ENCODE peak calls at places on chromosomes 3 and 15, in seven cellular contexts. L, E, O, T, N, K and I are unnamed samples. For H3K4me1, the result is how much of the 10 kb centered on the place peaks cover.

GRCh38 chr3:134666466-134666865 is 15.6 kb upstream of the KY start:
- DNase-seq in K (peak), L (no peak), T (no peak), E (no peak), O (no peak), N (no peak), I (no peak)

GRCh38 chr15:93584021-93584420 is 495.0 kb upstream of the RGMA start:
- DNase-seq in K (no peak), N (no peak), E (no peak), T (no peak), L (no peak), O (no peak), I (peak)

GRCh38 chr3:32399030-32399620 is 7.5 kb downstream of the CMTM7 start:
- DNase-seq in T (no peak), E (no peak), L (no peak), K (peak), N (no peak), O (no peak), I (no peak)

GRCh38 chr3:106880206-106880605 is 497.0 kb upstream of the CCDC54 start:
- DNase-seq in N (no peak), K (no peak), L (no peak), O (no peak), E (no peak), T (no peak), I (no peak)

GRCh38 chr15:20340331-20340811 is 201.2 kb downstream of the GOLGA6L6 start:
- DNase-seq in O (peak), K (peak), T (no peak), E (no peak), N (peak), L (peak), I (peak)

GRCh38 chr3:105938101-105938500 is 69.3 kb upstream of the CBLB start:
- DNase-seq in K (peak), O (no peak), E (no peak), L (no peak), N (no peak), T (no peak), I (no peak)

GRCh38 chr3:107997666-107998065 is 93.2 kb downstream of the CD47 start:
- DNase-seq in N (no peak), L (no peak), T (no peak), E (no peak), O (no peak), K (no peak), I (no peak)

GRCh38 chr3:29128004-29128403 is 152.9 kb upstream of the RBMS3 start:
- DNase-seq in N (no peak), L (no peak), T (no peak), K (peak), E (no peak), O (no peak), I (no peak)

GRCh38 chr15:51816615-51817014 is 12.8 kb upstream of the TMOD3 start:
- DNase-seq in O (no peak), T (no peak), K (no peak), N (no peak), L (no peak), E (no peak), I (no peak)

GRCh38 chr15:66291816-66292215 is 1.6 kb upstream of the DIS3L start:
- DNase-seq in N (no peak), O (no peak), L (no peak), K (peak), E (no peak), T (no peak), I (no peak)

GRCh38 chr3:111238896-111239295 is 167.3 kb downstream of the NECTIN3 start:
- DNase-seq in L (no peak), N (no peak), K (no peak), E (no peak), T (no peak), O (no peak), I (no peak)

DNA sequence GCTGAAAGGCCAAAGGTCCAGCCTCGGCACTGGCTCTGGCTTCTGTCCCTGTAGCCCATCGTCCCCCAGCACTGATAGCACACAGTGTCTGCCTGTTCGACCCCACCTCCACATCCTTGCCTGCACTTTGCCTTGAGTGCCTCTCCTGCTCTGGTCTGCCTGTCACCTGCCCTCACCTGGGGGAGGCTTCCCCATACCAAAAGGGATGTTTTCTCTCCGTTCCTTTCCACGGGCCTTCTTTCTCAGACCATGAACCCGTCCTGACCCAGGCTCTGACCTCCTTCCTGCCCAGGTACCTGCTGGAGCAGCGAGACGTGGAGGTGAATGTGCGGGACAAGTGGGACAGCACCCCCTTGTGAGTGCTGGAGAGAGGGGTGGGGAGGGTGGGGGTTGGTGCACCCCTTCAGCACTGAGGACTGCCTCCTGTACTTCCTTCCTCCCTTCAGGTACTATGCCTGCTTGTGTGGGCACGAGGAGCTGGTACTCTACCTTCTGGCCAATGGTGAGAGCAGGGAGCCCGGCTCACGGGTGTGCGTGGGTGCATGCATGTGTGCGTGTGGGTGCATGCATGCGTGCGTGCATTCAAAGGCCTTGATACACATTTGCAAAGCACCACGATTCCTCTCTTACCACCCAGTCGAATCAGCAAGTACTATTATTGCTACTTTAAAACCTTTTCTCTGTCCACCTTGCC is 1.5 kb downstream of the ABTB1 start:
- DNase-seq in N (peak), T (no peak), K (no peak), O (no peak), E (peak), L (peak), I (no peak)
- H3K4me3 ChIP-seq in N (peak), T (peak), K (no peak), O (peak), E (peak), L (peak), I (no peak)

GRCh38 chr3:193729088-193729465 is 136.1 kb downstream of the OPA1 start:
- DNase-seq in L (no peak), E (no peak), N (no peak), O (peak), T (no peak), K (no peak), I (no peak)

GRCh38 chr3:193728429-193729087 is 135.6 kb downstream of the OPA1 start:
- DNase-seq in O (peak), T (no peak), K (no peak), N (no peak), L (no peak), E (no peak), I (no peak)

GRCh38 chr3:193730976-193731375 is 138.0 kb downstream of the OPA1 start:
- DNase-seq in N (no peak), E (no peak), L (no peak), K (no peak), T (no peak), O (no peak), I (no peak)

GRCh38 chr3:193730498-193730897 is 137.5 kb downstream of the OPA1 start:
- DNase-seq in T (no peak), L (no peak), N (no peak), K (no peak), E (no peak), O (peak), I (no peak)

DNA sequence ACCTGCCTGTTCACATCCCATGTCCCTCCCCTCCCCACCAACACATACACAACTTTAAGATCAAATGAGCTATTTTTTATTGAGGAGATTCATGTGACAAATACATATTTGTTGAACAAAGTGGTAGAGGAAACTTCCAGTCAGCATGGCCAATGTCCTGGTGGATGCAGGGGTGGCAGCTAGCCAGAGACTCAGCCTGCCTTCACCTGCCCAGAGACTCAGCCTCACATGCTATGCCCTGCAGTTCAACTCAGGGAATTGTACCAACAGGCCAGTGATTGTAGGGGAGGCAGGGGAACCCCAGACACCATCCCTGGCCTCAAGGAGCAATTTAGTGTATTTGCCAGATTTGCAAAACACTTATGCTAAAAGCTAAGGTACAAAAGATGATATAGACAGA is 136.6 kb downstream of the OPA1 start:
- DNase-seq in O (peak), L (no peak), K (no peak), T (no peak), E (no peak), N (no peak), I (no peak)
- H3K4me1 ChIP-seq in O (under half), L (under half), K (under half), T (under half), E (under half), N (under half), I (under half)

GRCh38 chr3:9899289-9899791 is 3.3 kb upstream of the IL17RE start:
- DNase-seq in E (no peak), T (no peak), O (no peak), N (no peak), K (no peak), L (no peak), I (no peak)

GRCh38 chr3:9903904-9904303 is 1.3 kb downstream of the IL17RE start:
- DNase-seq in K (no peak), L (no peak), N (peak), O (peak), T (no peak), E (no peak), I (no peak)

GRCh38 chr3:9901967-9902366 is 681 bp upstream of the IL17RE start:
- DNase-seq in L (no peak), E (no peak), T (no peak), O (no peak), K (no peak), N (no peak), I (no peak)

GRCh38 chr3:9903238-9903624 is 583 bp downstream of the IL17RE start:
- DNase-seq in E (no peak), T (no peak), L (no peak), O (no peak), K (peak), N (no peak), I (no peak)

DNA sequence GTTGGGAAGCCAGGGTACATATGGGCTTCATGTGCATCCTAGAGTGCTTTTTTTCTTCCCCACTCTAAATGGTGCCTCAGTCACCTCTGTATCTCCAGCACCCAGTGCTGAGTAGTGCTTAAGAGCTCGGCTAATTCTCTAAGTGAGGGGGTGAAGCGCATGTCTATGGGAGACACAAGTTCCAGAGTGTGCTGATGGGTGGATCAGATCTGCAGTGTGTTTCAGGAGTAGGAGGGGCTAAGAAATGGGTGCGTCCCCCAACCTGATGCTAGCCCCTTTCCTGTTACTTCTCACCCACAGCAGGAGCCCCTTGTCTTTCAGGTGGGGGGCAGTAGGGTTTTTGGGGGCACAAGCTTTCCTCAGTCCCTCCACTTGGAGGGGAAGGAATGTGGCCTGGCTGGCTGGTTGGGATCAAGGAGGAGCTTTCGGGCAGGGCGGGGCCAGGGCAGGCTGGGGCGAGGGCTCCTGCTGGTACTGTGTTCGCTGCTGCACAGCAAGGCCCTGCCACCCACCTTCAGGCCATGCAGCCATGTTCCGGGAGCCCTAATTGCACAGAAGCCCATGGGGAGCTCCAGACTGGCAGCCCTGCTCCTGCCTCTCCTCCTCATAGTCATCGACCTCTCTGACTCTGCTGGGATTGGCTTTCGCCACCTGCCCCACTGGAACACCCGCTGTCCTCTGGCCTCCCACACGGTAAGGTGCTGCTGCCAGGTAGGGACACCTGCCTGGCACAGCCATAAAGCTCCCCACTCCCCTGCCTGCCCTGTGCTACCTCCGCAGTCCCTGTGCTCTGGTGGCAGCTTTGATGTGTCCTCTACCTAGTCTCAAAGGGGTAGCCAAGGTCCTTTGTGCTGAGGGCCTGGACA is at the start of gene IL17RE:
- DNase-seq in E (no peak), T (peak), N (peak), O (no peak), K (no peak), L (peak), I (no peak)
- TF ChIP-seq POLR2A in E (no peak), T (peak), N (no peak), O (no peak), K (no peak), L (no peak), I (no peak)

DNA sequence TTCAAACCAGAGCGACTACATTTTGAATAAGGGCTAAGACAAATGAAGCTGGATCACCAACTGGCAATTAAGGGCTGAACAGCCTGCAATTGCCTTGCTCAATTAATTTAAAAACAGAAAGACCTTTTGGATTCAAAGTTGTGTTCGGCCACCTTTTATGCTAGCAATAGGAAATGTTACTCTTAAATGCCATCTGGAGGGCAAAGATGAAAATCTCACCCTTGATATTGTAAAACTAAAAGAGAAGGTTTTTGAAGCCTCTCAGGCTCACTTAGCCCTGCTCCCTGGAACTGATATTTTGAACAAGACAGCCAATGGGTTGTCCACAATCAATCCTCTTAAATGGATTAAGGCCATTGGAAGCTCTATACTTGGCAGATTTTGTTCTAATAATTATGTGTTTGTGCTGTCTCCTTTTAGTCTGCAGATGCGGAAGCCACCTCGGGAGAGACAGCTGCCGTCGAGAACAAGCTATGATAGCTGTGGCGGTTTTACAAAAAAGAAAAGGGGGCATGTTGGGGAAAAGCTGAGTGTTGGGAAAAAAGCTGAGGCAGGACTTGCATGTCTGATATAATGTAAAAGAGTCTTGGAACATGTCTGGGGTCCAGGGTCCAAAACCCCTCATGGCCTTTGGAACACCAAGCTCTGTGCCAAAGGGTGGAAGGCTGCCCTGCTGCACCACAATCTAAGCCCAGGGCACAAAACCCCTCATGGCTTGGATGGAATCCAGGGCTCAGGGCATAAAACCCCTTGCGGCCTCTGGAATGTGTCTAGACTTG is 44.4 kb downstream of the ACAD9 start:
- DNase-seq in E (no peak), L (no peak), N (no peak), O (no peak), T (no peak), K (no peak), I (no peak)
- H3K4me3 ChIP-seq in E (no peak), L (no peak), N (no peak), O (no peak), T (no peak), K (no peak), I (no peak)

DNA sequence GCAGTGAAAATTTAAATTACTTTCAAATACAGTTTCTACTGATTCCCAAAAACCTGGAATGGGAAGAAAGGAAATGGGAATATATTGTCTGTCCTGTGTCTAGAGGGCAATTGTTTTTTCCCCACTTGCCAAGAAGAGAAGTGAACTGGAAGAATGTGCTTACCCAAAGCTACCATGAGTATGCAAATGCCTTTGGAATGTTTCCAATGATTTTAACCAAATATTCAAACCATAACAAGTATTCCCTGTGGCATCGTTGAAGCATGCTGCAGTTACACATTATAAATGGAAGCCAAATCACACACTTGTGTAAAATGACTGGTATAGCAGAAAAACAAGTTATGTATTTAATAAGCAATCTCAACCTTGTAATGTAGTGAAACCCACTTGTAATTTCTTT is 368.2 kb downstream of the GBE1 start:
- DNase-seq in T (no peak), O (no peak), L (no peak), E (no peak), N (no peak), K (no peak), I (no peak)
- H3K4me1 ChIP-seq in T (under half), O (under half), L (under half), E (under half), N (under half), K (under half), I (under half)

DNA sequence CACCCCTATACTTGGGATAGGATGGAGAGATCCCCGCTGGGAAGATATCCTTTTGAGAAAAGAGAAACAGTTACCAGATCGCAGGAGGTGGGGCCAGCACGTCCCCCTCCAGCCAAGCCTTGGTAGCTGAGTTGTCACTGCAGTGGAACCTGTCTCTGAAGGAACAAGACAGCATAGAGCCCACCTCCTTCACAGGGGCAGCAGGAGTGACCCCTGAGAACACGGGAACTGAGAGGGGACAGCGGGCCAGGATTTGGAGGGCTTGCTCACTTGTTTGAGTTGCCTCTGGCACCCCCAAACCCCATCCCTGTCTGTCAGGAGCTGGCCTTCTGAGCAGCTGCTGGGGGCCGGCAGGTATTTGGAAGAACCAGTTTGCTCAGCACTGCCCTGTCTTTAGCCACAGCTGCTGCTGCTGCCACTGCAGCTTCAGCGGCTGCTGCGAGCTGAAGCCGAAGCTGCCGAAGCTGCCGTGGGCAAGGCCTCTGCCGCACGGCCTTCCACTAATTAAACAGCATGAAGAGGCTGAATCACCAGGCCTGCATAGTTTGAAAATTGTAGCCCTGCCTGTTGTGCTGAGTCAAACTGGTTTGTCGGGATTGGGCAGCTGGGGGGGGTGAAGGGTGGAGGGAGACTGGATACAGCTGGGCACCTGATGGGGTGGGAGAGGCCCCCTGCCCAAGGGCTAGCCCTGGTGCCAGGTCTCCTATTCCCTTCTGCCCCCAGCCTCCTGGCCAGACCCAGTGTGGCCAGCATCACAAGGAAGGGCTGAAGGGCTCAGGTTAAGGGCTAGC is 4.0 kb downstream of the EPHB3 start:
- DNase-seq in T (peak), O (peak), L (no peak), E (no peak), K (peak), N (peak), I (no peak)
- TF ChIP-seq POLR2A in T (peak), O (no peak), L (no peak), E (no peak), K (peak), N (no peak), I (no peak)

DNA sequence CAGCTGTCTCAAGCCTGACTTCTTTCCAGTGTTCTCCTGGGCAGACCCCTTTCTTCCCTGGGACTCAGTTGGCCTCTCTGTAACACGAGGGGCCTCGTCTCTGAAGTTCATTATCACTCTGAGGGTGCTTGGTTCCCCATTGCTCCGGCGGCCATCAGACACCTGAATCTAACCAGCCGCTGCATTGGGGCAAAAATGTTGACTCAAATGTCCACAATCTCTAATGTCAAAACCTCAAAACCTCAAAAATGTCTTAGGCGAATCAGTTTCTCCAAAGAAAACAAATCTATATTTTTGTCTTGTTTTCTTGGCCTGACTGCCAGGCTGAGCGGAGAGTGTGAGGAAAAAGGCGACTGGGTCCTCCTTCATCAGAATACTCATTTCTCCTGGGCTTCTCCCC is 220.7 kb downstream of the VPS13C start:
- DNase-seq in T (no peak), K (peak), L (no peak), O (no peak), N (no peak), E (no peak), I (no peak)
- H3K4me3 ChIP-seq in T (no peak), K (no peak), L (no peak), O (no peak), N (no peak), E (no peak), I (no peak)

GRCh38 chr15:78207641-78208340 is 26.6 kb downstream of the ACSBG1 start:
- DNase-seq in E (no peak), K (no peak), T (no peak), O (no peak), L (no peak), N (peak), I (peak)
- H3K4me1 ChIP-seq in E (under half), K (under half), T (under half), O (under half), L (under half), N (under half), I (half or more)